ENCODE peak calls at places on chromosomes 4 and X, in four cellular contexts. U is HL-60, N is HCT116, X is AG10803. D is an unnamed sample.
A peak's percentile ranks its signal among the peaks of the same experiment; 100 is the strongest.

GRCh38 chr4:118888666-118889312 is at the start of gene SYNPO2:
- DNase-seq in U (no peak), X (peak; percentile 81), N (peak; percentile 57), D (no peak)

GRCh38 chrX:21490341-21490740 is 116.1 kb downstream of the CNKSR2 start:
- DNase-seq in U (no peak), N (no peak), X (no peak), D (no peak)

GRCh38 chr4:52102587-52102986 is 51.5 kb downstream of the SPATA18 start:
- DNase-seq in X (no peak), N (no peak), U (no peak), D (no peak)

GRCh38 chrX:30278365-30278764 is 30.8 kb downstream of the NR0B1 start:
- DNase-seq in X (peak; percentile 34), U (no peak), N (no peak), D (no peak)

GRCh38 chr4:147678796-147679549 is 5.0 kb downstream of the PRMT9 start:
- DNase-seq in X (peak; percentile 20), U (no peak), N (peak; percentile 41), D (no peak)

GRCh38 chr4:186765673-186766546 is 42.3 kb upstream of the FAT1 start:
- DNase-seq in N (peak; percentile 23), U (no peak), X (no peak), D (no peak)

GRCh38 chr4:139815646-139816601 is 150.3 kb downstream of the MGST2 start:
- DNase-seq in X (peak; percentile 85), N (no peak), U (peak; percentile 6), D (peak; percentile 75)

GRCh38 chr4:1751155-1751918 is 30.0 kb downstream of the TACC3 start:
- DNase-seq in N (no peak), X (no peak), U (no peak), D (no peak)

GRCh38 chr4:181647396-181648107 is 595.6 kb upstream of the TENM3 start:
- DNase-seq in U (no peak), N (no peak), X (peak; percentile 24), D (no peak)

GRCh38 chr4:153127773-153128494 is 76.3 kb upstream of the TRIM2 start:
- DNase-seq in X (peak; percentile 75), U (peak; percentile 56), N (peak; percentile 73), D (peak; percentile 71)

GRCh38 chr4:153137168-153137567 is 67.1 kb upstream of the TRIM2 start:
- DNase-seq in N (no peak), U (no peak), X (peak; percentile 91), D (no peak)

GRCh38 chr4:153126137-153126536 is 78.1 kb upstream of the TRIM2 start:
- DNase-seq in N (no peak), U (no peak), X (no peak), D (no peak)

DNA sequence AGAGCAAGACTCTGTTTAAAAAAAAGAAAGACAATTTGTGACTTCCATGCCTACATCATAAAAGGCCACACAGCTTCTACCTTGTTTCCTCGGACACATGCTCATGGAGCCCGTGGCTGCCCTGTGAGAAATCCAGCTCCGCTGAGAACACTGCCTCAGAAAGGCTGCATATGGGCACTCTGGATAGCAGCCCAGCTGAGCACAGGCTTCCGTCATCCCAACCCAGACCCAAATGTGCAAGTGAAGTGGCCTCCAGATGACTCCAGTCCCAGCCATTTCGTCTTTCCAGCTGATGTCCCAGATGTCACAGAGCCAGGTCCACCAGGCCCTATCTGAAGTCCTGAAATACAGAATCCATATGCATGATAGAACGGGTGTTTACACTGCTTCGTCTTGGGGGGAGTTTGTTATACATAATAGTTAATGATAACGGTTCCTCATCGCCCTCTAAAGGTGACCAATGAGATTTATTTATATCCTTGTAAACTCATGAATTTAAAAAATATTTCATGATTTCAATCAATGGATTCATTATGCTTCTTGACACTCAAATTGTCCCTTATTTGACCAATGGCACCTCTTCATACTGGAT is 72.7 kb upstream of the TRIM2 start:
- DNase-seq in X (peak; percentile 73), U (no peak), N (no peak), D (no peak)
- TF ChIP-seq CTCF in X (no peak), U (no peak), N (peak; percentile 16), D (peak; percentile 27)

DNA sequence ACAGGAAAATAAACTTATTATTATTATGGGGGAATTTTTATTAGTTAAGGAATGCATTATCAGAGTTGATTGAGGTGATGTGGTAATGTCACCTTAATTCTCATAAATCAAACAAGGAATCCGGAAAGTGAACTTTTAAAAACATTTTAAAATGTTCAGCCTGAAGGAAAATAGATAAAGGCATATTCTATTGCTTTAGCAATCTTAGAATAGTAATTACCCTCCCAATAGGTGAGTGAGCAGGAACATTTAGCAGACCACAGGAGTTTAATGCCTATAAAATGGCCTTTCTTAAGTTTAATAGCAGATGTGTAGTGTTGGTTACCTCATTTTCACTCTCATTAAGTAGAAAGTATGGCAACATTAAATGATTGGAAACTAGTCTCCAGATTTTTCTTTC is 160.9 kb upstream of the MAD2L1 start:
- DNase-seq in N (no peak), U (no peak), X (no peak), D (no peak)
- TF ChIP-seq CTCF in N (no peak), U (no peak), X (no peak), D (no peak)

DNA sequence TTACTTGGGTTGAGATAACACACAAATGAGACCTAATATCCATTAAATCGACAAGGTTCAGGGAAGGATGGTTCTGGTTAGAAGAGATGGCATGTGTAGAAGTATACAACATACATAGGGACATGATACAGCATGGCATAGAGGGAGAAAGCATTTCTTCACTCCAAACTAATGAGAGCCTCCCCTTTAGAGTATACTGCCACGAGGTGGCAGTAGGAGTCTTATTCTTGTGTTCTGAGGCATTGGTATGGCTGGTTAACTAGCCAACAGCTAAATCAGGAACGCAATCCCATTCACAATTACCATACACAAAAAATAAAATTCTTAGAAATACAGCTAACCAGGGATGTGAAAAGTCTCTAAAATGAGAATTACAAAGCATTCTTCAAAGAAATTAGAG is 29.1 kb upstream of the TRO start:
- DNase-seq in N (peak; percentile 23), X (peak; percentile 37), U (peak; percentile 0), D (no peak)
- TF ChIP-seq CTCF in N (peak; percentile 20), X (peak; percentile 50), U (peak; percentile 21), D (peak; percentile 21)

GRCh38 chr4:153645183-153645582 is 38.9 kb upstream of the TLR2 start:
- DNase-seq in U (peak; percentile 47), N (no peak), X (no peak), D (no peak)
- TF ChIP-seq CTCF in U (peak; percentile 11), N (peak; percentile 8), X (peak; percentile 15), D (peak; percentile 31)

GRCh38 chr4:21641696-21642095 is 306.9 kb downstream of the KCNIP4 start:
- DNase-seq in N (no peak), X (no peak), U (no peak), D (no peak)
- TF ChIP-seq CTCF in N (no peak), X (no peak), U (no peak), D (no peak)

GRCh38 chrX:51860679-51861078 is 32.7 kb upstream of the MAGED1 start:
- DNase-seq in U (no peak), X (peak; percentile 34), N (peak; percentile 18), D (no peak)
- TF ChIP-seq CTCF in U (no peak), X (peak; percentile 55), N (peak; percentile 33), D (no peak)

DNA sequence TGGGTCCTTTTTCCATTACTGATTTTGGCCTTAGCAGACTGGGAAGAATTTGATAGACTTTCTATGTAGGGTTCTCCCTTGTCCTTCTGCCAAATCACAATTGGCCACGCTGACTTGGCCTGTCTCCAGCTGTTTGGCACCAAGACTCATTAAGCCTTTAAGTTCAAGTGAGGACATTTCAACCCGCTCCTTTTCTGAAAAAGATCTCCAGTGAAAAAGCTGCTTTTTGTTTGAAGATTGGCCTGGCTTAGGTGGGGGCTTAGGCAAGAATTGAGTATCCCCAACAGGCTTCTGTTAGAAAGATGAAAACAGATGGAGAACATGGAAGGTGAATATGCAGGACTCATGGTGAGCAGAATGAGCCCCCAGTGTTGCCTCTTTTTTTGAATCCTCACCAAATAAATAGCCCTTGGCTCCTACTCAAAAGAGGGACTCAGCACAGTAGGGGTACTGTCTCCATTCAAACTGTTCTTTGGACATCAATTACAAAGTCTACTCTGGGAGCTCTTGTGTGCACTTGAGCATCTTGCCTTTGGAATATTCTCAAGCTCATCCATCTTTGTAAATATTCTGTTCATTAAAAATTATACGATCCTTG is 28.4 kb upstream of the LIMCH1 start:
- DNase-seq in N (no peak), U (no peak), X (no peak), D (no peak)
- TF ChIP-seq CTCF in N (no peak), U (no peak), X (no peak), D (no peak)

GRCh38 chr4:8676676-8677075 is 84.1 kb downstream of the CPZ start:
- DNase-seq in U (no peak), N (no peak), X (no peak), D (no peak)
- TF ChIP-seq CTCF in U (no peak), N (no peak), X (no peak), D (no peak)

GRCh38 chrX:72001906-72002305 is 91.3 kb downstream of the NHSL2 start:
- DNase-seq in X (no peak), U (no peak), N (no peak), D (no peak)
- TF ChIP-seq CTCF in X (no peak), U (no peak), N (no peak), D (no peak)